ENCODE peak calls at places on chromosomes 13 and 19, in nine cellular contexts. F is uterus; C is esophagus squamous epithelium; L is cardiac muscle cell; N is AG04450; G is effector memory CD4-positive, alpha-beta T cell; M is Peyer's patch; X is pancreas; I is colonic mucosa. Q is an unnamed sample.

GRCh38 chr13:49776871-49777270 is 15.6 kb downstream of the KPNA3 start:
- DNase-seq in X (no peak), F (no peak), I (no peak), M (no peak), N (no peak), L (no peak), G (no peak), C (no peak), Q (no peak)

GRCh38 chr13:51096131-51096530 is 14.9 kb downstream of the C13orf42 start:
- DNase-seq in M (no peak), F (no peak), N (no peak), I (no peak), G (no peak), C (no peak), X (no peak), L (no peak), Q (no peak)

GRCh38 chr19:11485245-11485837 is 4.5 kb upstream of the ELAVL3 start:
- DNase-seq in G (no peak), M (no peak), N (no peak), L (no peak), C (no peak), I (no peak), X (no peak), F (no peak), Q (no peak)

GRCh38 chr13:20080377-20081164 is 80.3 kb downstream of the GJA3 start:
- DNase-seq in N (no peak), L (no peak), X (no peak), C (no peak), F (no peak), G (no peak), I (no peak), M (no peak), Q (no peak)

GRCh38 chr13:79384022-79384610 is 21.9 kb downstream of the RBM26 start:
- DNase-seq in F (no peak), G (no peak), M (no peak), I (peak; percentile 51), N (no peak), C (no peak), L (no peak), X (no peak), Q (no peak)

GRCh38 chr13:37270206-37271001 is 164.9 kb upstream of the CSNK1A1L start:
- DNase-seq in G (no peak), X (no peak), F (no peak), M (no peak), L (no peak), N (no peak), C (no peak), I (no peak), Q (no peak)

GRCh38 chr19:30144242-30144758 is 202.3 kb downstream of the URI1 start:
- DNase-seq in M (no peak), X (no peak), L (no peak), I (peak; percentile 32), F (no peak), N (no peak), G (no peak), C (no peak), Q (no peak)

GRCh38 chr19:3224346-3225325 is at the start of gene CELF5:
- DNase-seq in N (no peak), C (no peak), M (peak; percentile 45), F (no peak), X (peak; percentile 64), G (peak; percentile 29), I (peak; percentile 40), L (peak; percentile 43), Q (no peak)

GRCh38 chr19:34990578-34991192 is 9.4 kb upstream of the GRAMD1A start:
- DNase-seq in L (no peak), G (no peak), N (no peak), C (no peak), I (no peak), F (no peak), X (peak; percentile 1), M (no peak), Q (peak; percentile 43)

GRCh38 chr13:53010374-53011105 is 18.1 kb upstream of the OLFM4 start:
- DNase-seq in X (peak; percentile 69), M (no peak), F (no peak), G (no peak), N (no peak), I (peak; percentile 80), L (no peak), C (no peak), Q (no peak)

GRCh38 chr13:60540276-60540675 is 143.3 kb downstream of the TDRD3 start:
- DNase-seq in G (no peak), X (no peak), M (no peak), L (no peak), N (no peak), F (no peak), C (no peak), I (no peak), Q (no peak)

DNA sequence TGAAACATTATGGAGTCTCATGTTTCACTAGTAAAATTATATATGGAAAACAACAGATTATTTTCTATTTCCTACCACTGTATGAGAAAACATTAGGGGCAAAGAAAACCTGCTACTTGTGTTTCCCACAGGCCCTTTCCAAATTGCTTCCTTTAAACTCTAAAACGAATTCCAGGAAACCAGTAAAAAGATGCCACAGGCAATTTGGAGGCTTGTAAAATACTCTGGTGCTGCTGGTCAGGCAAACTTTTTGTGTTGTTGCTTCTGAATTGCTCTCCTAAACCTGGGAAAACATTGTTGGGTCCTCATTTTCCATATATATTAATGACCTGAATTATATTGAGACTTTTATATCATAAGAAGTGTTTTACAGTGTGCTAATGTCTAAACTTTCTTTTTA is 141.5 kb downstream of the TDRD3 start:
- DNase-seq in I (no peak), G (no peak), F (no peak), L (no peak), X (no peak), C (no peak), M (no peak), N (no peak), Q (no peak)
- H3K4me3 ChIP-seq in I (no peak overlapping the region), G (no peak overlapping the region), F (no peak overlapping the region), L (no peak overlapping the region), X (no peak overlapping the region), C (no peak overlapping the region), M (no peak overlapping the region), N (no peak overlapping the region), Q (no peak overlapping the region)

GRCh38 chr19:55161571-55162322 is 4.2 kb upstream of the TNNI3 start:
- DNase-seq in I (no peak), L (no peak), N (no peak), X (no peak), C (no peak), M (no peak), G (no peak), F (no peak), Q (no peak)
- H3K9me3 ChIP-seq in I (no peaks in the 10 kb centered on the region), L (no peaks in the 10 kb centered on the region), N (peaks cover 10% of the 10 kb centered on the region), X (no peaks in the 10 kb centered on the region), C (no peaks in the 10 kb centered on the region), M (no peaks in the 10 kb centered on the region), G (no peaks in the 10 kb centered on the region), F (no peaks in the 10 kb centered on the region), Q (no peaks in the 10 kb centered on the region)

DNA sequence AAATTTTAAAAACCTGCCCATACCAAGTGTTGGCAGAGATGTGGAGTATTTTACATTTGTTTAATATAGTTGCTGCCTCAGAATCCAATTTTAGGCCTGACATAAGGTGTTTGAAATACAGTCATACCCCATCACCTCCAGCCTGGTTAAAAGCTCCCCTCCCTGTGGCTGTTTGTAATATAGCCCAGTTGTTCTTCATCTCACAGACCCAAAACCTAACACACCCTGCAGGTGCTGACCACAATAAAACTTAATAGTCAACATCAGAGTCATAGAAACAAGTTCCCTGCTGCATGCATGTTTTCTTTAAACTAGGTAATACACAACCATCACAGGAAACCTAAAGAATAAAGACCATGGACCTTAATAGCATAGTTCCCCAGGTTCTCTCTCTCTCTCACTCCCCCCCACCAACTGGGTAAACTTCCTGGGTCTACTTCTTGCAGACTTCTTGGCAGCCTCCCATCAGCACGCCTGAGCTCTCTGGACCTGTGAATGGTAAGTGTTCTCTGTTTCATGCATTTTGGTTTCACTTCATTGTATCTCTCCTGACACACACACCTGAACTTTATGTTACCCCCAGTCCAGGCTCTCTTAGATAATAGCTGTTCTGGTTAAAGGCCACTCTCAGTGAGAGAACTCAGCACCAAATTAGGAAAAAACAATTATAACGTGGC is 1369.9 kb downstream of the EFNB2 start:
- DNase-seq in I (peak; percentile 19), L (no peak), C (no peak), N (no peak), G (no peak), F (no peak), X (no peak), M (no peak), Q (no peak)
- H3K4me3 ChIP-seq in I (no peak overlapping the region), L (no peak overlapping the region), C (no peak overlapping the region), N (no peak overlapping the region), G (no peak overlapping the region), F (no peak overlapping the region), X (no peak overlapping the region), M (no peak overlapping the region), Q (no peak overlapping the region)

GRCh38 chr19:51944798-51945552 is 17.7 kb downstream of the ZNF613 start:
- DNase-seq in N (no peak), M (no peak), G (no peak), F (no peak), X (no peak), C (no peak), I (no peak), L (no peak), Q (no peak)
- H3K9me3 ChIP-seq in N (peaks cover 54% of the 10 kb centered on the region), M (peaks cover 96% of the 10 kb centered on the region), G (peaks cover 80% of the 10 kb centered on the region), F (no peaks in the 10 kb centered on the region), X (peaks cover 8% of the 10 kb centered on the region), C (peaks cover 98% of the 10 kb centered on the region), I (peaks cover 11% of the 10 kb centered on the region), L (peaks cover 18% of the 10 kb centered on the region), Q (peaks cover 83% of the 10 kb centered on the region)

GRCh38 chr19:51965583-51965982 is 21.1 kb downstream of the ZNF350 start:
- DNase-seq in N (no peak), X (no peak), M (no peak), F (no peak), L (no peak), I (no peak), C (no peak), G (no peak), Q (no peak)

DNA sequence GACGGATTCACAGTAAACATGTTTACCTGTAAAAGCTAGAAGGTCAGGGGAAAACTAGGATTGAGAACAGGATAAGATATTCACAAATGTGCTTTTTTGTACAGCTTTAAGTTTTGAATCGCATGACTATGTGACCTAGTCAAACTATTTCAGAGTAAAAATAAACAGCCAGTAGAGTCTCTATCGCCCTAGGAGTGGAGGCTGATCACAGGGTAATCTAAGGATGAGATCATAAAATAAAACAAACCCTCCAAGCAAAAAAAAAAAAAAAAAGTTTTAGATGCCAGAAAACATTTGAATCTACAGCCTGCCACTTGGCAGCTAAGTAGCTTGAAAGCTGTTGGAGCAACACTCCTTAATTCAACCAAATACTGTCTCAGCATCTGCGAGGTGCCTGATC is 26.8 kb downstream of the ZNF350 start:
- DNase-seq in C (no peak), M (no peak), I (no peak), G (no peak), F (no peak), X (no peak), N (no peak), L (no peak), Q (no peak)
- H3K4me3 ChIP-seq in C (no peak overlapping the region), M (no peak overlapping the region), I (no peak overlapping the region), G (no peak overlapping the region), F (no peak overlapping the region), X (no peak overlapping the region), N (no peak overlapping the region), L (no peak overlapping the region), Q (no peak overlapping the region)

GRCh38 chr19:22519152-22519551 is 97.0 kb upstream of the ZNF98 start:
- DNase-seq in F (no peak), C (no peak), G (no peak), M (no peak), X (no peak), I (no peak), L (no peak), N (no peak), Q (no peak)

GRCh38 chr19:22517496-22518411 is 95.6 kb upstream of the ZNF98 start:
- DNase-seq in C (no peak), N (no peak), I (no peak), L (no peak), F (no peak), M (no peak), G (no peak), X (peak; percentile 41), Q (no peak)

GRCh38 chr19:22515435-22515834 is 93.3 kb upstream of the ZNF98 start:
- DNase-seq in M (no peak), L (no peak), G (no peak), N (no peak), C (no peak), X (no peak), I (no peak), F (no peak), Q (no peak)
- H3K9me3 ChIP-seq in M (peaks cover 15% of the 10 kb centered on the region), L (peaks cover 5% of the 10 kb centered on the region), G (peaks cover 6% of the 10 kb centered on the region), N (peaks cover 92% of the 10 kb centered on the region), C (peaks cover 93% of the 10 kb centered on the region), X (no peaks in the 10 kb centered on the region), I (no peaks in the 10 kb centered on the region), F (no peaks in the 10 kb centered on the region), Q (no peaks in the 10 kb centered on the region)